ENCODE peak calls at places on chromosome 17, in ten cellular contexts. R is aorta; I is stimulated activated CD8-positive, alpha-beta memory T cell treated with anti-CD3 and anti-CD28 coated beads, Interleukin-4, amount 100 ng/mL, for 48 hours; G is T-helper 1 cell; D is activated T-cell treated with anti-CD3 and anti-CD28 coated beads, Interleukin-2, amount 50 U/mL, for 24 hours; M is B cell; N is stimulated activated naive B cell treated with anti-CD40 and anti-IgM and Interleukin-4, amounts not matched to agents 10 μg/mL and 1 μg/mL and 100 μg/mL, for 72 hours; W is CD4-positive, CD25-positive, alpha-beta regulatory T cell; X is endothelial cell; H is hypothalamus. L is an unnamed sample.

GRCh38 chr17:19935169-19935568 is 42.5 kb downstream of the AKAP10 start:
- DNase-seq in R (no peak), I (no peak), G (no peak), D (no peak), M (no peak), N (no peak), W (no peak), X (no peak), H (no peak), L (no peak)

GRCh38 chr17:77352996-77353395 is 212.2 kb downstream of the SEC14L1 start:
- DNase-seq in R (no peak), I (peak; percentile 12), G (no peak), D (peak; percentile 20), M (peak; percentile 14), N (no peak), W (no peak), X (no peak), H (no peak), L (no peak)

GRCh38 chr17:63533433-63534077 is 10.4 kb downstream of the KCNH6 start:
- DNase-seq in R (no peak), I (no peak), G (no peak), D (no peak), M (no peak), N (no peak), W (no peak), X (no peak), H (no peak), L (no peak)

GRCh38 chr17:73045722-73046121 is 46.8 kb downstream of the SLC39A11 start:
- DNase-seq in R (no peak), I (no peak), G (no peak), D (no peak), M (no peak), N (no peak), W (no peak), X (no peak), H (no peak), L (no peak)

GRCh38 chr17:67481808-67482207 is 104.7 kb downstream of the PITPNC1 start:
- DNase-seq in R (no peak), I (no peak), G (no peak), D (no peak), M (no peak), N (no peak), W (no peak), X (no peak), H (no peak), L (no peak)

GRCh38 chr17:40529991-40530390 is 28.6 kb upstream of the TNS4 start:
- DNase-seq in R (no peak), I (no peak), G (no peak), D (peak; percentile 26), M (no peak), N (no peak), W (no peak), X (no peak), H (no peak), L (no peak)

GRCh38 chr17:56793506-56793905 is 40.2 kb downstream of the C17orf67 start:
- DNase-seq in R (no peak), I (no peak), G (no peak), D (no peak), M (no peak), N (no peak), W (no peak), X (no peak), H (no peak), L (no peak)

GRCh38 chr17:40707720-40708119 is 4.2 kb upstream of the KRT24 start:
- DNase-seq in R (peak; percentile 53), I (no peak), G (no peak), D (no peak), M (no peak), N (no peak), W (no peak), X (peak; percentile 8), H (no peak), L (no peak)

GRCh38 chr17:50467855-50468119 is 893 bp downstream of the CHAD start:
- DNase-seq in R (no peak), I (no peak), G (no peak), D (no peak), M (no peak), N (no peak), W (no peak), X (no peak), H (no peak), L (no peak)

GRCh38 chr17:74959826-74960738 is 12.5 kb downstream of the HID1 start:
- DNase-seq in R (no peak), I (no peak), G (no peak), D (no peak), M (no peak), N (no peak), W (no peak), X (no peak), H (no peak), L (no peak)

GRCh38 chr17:73464447-73464846 is 152.6 kb upstream of the CDC42EP4 start:
- DNase-seq in R (no peak), I (no peak), G (no peak), D (no peak), M (no peak), N (no peak), W (no peak), X (no peak), H (no peak), L (no peak)